ENCODE peak calls at places on chromosomes 11 and 22, in six cellular contexts. U, Q, P, R, I and S are unnamed samples.
A peak's percentile ranks its signal among the peaks of the same experiment; 100 is the strongest.

GRCh38 chr11:128900468-128900867 is 9.3 kb downstream of the KCNJ5 start:
- DNase-seq in P (no peak), U (no peak), R (no peak), I (no peak), Q (peak; percentile 58), S (no peak)

GRCh38 chr11:100808904-100809491 is 121.9 kb downstream of the ARHGAP42 start:
- DNase-seq in U (no peak), R (no peak), P (no peak), Q (no peak), I (no peak), S (peak; percentile 98)

GRCh38 chr11:116598036-116598435 is 174.8 kb downstream of the BUD13 start:
- DNase-seq in R (no peak), P (no peak), Q (no peak), U (no peak), I (no peak), S (no peak)

GRCh38 chr11:115201121-115201792 is 303.0 kb downstream of the CADM1 start:
- DNase-seq in P (no peak), I (no peak), Q (no peak), R (no peak), U (no peak), S (peak; percentile 35)

GRCh38 chr22:20761536-20761935 is 12.4 kb upstream of the SERPIND1 start:
- DNase-seq in Q (no peak), I (no peak), U (no peak), R (no peak), P (no peak), S (no peak)

GRCh38 chr22:43777204-43777671 is 34.9 kb downstream of the EFCAB6 start:
- DNase-seq in R (no peak), I (no peak), U (no peak), P (no peak), Q (no peak), S (no peak)

GRCh38 chr11:128437137-128437536 is 150.2 kb downstream of the ETS1 start:
- DNase-seq in U (no peak), R (no peak), I (no peak), Q (no peak), P (no peak), S (no peak)

GRCh38 chr11:85627332-85627997 is at the start of gene DLG2:
- DNase-seq in Q (no peak), I (no peak), U (no peak), R (peak; percentile 19), P (no peak), S (peak; percentile 19)

GRCh38 chr11:117673561-117673960 is 123.5 kb downstream of the DSCAML1 start:
- DNase-seq in I (no peak), U (no peak), Q (no peak), P (no peak), R (no peak), S (no peak)

GRCh38 chr11:126781942-126782341 is 218.6 kb downstream of the KIRREL3 start:
- DNase-seq in Q (no peak), R (no peak), U (no peak), P (no peak), I (no peak), S (no peak)

GRCh38 chr11:122491486-122491885 is 164.0 kb upstream of the UBASH3B start:
- DNase-seq in U (no peak), R (no peak), I (no peak), P (no peak), Q (no peak), S (peak; percentile 41)

GRCh38 chr22:46612904-46613605 is 7.1 kb upstream of the GRAMD4 start:
- DNase-seq in R (peak; percentile 47), P (no peak), I (no peak), U (no peak), Q (no peak), S (no peak)

GRCh38 chr11:17699157-17700114 is 19.9 kb upstream of the MYOD1 start:
- DNase-seq in Q (no peak), R (no peak), U (no peak), I (no peak), P (no peak), S (peak; percentile 52)

GRCh38 chr22:44382461-44383038 is 69.8 kb upstream of the SHISAL1 start:
- DNase-seq in R (no peak), I (no peak), U (no peak), Q (no peak), P (no peak), S (no peak)

GRCh38 chr11:9396752-9397151 is 12.3 kb downstream of the IPO7 start:
- DNase-seq in I (no peak), Q (no peak), R (no peak), P (no peak), U (no peak), S (no peak)

DNA sequence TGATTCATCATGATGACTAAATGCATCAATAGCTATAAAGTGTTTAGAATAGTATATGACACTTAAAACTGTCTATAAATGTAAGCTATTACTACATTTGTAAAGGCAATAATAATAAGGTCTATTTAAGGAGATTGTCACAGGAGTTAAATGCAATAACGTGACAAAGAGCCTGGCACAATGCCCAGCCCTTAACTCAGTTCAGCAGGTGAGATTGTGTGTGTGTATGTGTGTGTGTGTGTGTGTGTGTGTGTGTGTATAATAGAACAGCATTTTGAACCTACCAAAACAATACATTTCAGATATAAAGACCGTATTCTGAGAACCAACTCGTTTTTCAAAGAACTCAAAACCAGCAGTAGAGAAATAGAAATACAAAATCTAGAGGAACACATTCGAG is 177.5 kb downstream of the MYO18B start:
- DNase-seq in U (no peak), Q (no peak), P (no peak), R (no peak), I (no peak), S (no peak)
- H3K27ac ChIP-seq in U (no peak overlapping the region), Q (no peak overlapping the region), P (no peak overlapping the region), R (no peak overlapping the region), I (no peak overlapping the region), S (no peak overlapping the region)

GRCh38 chr22:38700271-38700788 is 413 bp downstream of the JOSD1 start:
- DNase-seq in P (no peak), I (peak; percentile 41), U (no peak), Q (peak; percentile 79), R (no peak), S (no peak)
- H3K4me1 ChIP-seq in P (peaks cover 11% of the 10 kb centered on the region), I (no peaks in the 10 kb centered on the region), U (peaks cover 52% of the 10 kb centered on the region), Q (peaks cover 60% of the 10 kb centered on the region), R (peaks cover 58% of the 10 kb centered on the region), S (peaks cover 31% of the 10 kb centered on the region)

GRCh38 chr22:42296381-42296853 is 26.0 kb upstream of the TCF20 start:
- DNase-seq in R (peak; percentile 25), Q (peak; percentile 30), P (no peak), I (no peak), U (no peak), S (peak; percentile 66)
- TF ChIP-seq CTCF in R (peak; percentile 24), Q (no peak), P (peak; percentile 63), I (no peak), U (no peak), S (peak; percentile 66)

GRCh38 chr11:113014262-113014661 is 53.0 kb downstream of the NCAM1 start:
- DNase-seq in P (no peak), R (no peak), U (no peak), I (no peak), Q (no peak), S (peak; percentile 58)
- H3K27ac ChIP-seq in P (no peak overlapping the region), R (no peak overlapping the region), U (no peak overlapping the region), I (no peak overlapping the region), Q (peak overlapping the region; percentile 67), S (no peak overlapping the region)

GRCh38 chr11:129967996-129968395 is 34.6 kb downstream of the PRDM10 start:
- DNase-seq in P (no peak), Q (no peak), R (no peak), U (no peak), I (no peak), S (no peak)
- H3K4me1 ChIP-seq in P (peaks cover 2% of the 10 kb centered on the region), Q (no peaks in the 10 kb centered on the region), R (no peaks in the 10 kb centered on the region), U (peaks cover 8% of the 10 kb centered on the region), I (no peaks in the 10 kb centered on the region), S (no peaks in the 10 kb centered on the region)

DNA sequence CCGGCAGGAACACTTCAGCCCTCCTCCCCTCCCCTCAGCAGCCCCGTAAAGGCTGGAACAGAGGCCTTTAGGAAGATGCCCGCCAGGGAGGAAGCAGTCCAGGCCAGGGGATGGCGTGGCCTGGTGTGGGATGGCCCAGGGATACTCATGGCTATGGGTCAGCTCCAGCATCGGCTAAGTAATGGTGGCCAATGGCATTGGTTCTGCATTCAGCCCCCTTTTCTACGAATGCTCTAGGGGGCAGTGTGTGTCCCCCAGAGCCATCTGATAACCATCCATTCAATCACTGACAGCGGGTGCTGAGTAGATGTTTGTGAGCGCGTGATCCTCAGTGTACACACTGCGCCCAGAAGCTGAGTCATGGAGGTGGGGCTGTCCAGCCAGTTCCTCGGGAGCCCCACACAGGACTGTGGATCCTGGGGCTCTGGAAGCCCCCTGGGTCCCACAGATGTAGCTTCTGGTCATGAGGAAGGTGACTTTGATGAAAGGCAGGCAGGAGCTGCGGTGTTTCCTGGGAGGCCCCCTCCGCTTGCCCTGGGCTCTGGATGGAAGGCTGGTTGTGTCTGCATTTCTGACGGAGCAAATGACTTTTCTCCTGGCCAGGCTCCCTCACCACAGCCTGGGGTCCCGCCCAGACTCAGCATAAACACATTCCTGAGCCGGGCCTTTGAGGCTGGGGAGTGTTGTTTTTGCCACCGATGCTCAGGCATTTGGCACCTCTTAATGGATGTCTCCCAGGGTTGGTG is 46.5 kb downstream of the FBLN1 start:
- DNase-seq in I (no peak), R (no peak), P (no peak), U (peak; percentile 90), Q (peak; percentile 46), S (peak; percentile 27)
- TF ChIP-seq CTCF in I (no peak), R (no peak), P (peak; percentile 56), U (peak; percentile 61), Q (no peak), S (peak; percentile 52)

DNA sequence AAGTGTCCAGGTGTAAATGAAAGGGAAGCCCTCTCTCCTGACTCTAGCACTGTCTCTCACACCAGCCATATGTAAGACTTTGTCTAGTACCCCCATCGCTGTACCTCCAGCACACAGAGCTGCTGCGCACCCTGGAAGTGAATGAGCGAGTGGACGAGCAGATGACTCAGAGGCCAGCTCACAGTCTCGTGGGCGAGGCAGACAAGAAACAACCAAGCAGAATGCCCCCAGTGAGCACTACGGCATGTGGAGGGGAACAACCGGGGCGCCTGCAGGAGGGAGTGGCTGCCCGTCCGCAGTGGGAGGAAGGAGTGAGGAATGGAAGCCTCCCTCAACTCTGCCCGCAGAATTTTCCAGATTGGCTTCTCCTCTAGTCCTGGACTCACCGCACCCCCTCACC is 46.4 kb downstream of the MCM5 start:
- DNase-seq in R (no peak), U (peak; percentile 25), P (no peak), I (no peak), Q (no peak), S (no peak)
- H3K27ac ChIP-seq in R (no peak overlapping the region), U (peak overlapping the region; percentile 76), P (no peak overlapping the region), I (peak overlapping the region; percentile 33), Q (peak overlapping the region; percentile 67), S (no peak overlapping the region)

GRCh38 chr11:64090811-64091516 is 55.2 kb downstream of the FLRT1 start:
- DNase-seq in I (no peak), U (peak; percentile 31), P (no peak), R (no peak), Q (no peak), S (peak; percentile 75)
- H3K4me1 ChIP-seq in I (no peaks in the 10 kb centered on the region), U (peaks cover 69% of the 10 kb centered on the region), P (no peaks in the 10 kb centered on the region), R (no peaks in the 10 kb centered on the region), Q (peaks cover 11% of the 10 kb centered on the region), S (peaks cover 55% of the 10 kb centered on the region)

GRCh38 chr11:62705401-62705800 is 1.8 kb downstream of the BSCL2 start:
- DNase-seq in R (no peak), Q (no peak), U (peak; percentile 49), I (no peak), P (peak; percentile 41), S (no peak)
- TF ChIP-seq CTCF in R (no peak), Q (no peak), U (no peak), I (no peak), P (peak; percentile 11), S (no peak)